ENCODE peak calls at places on chromosomes 6 and 20, in ten cellular contexts. C is Caki2, D is heart left ventricle, G is NCI-H1092 treated with DMSO at 0.1 percent for 48 hours, H is fibroblast of the aortic adventitia, O is Caco-2, M is left cardiac atrium, R is stomach, Y is T-helper 2 cell, T is M059J. K is an unnamed sample.

GRCh38 chr6:134752445-134752844 is 197.5 kb downstream of the ALDH8A1 start:
- DNase-seq in C (no peak), D (no peak), G (no peak), H (no peak), O (no peak), M (no peak), R (no peak), Y (no peak), T (no peak), K (no peak)

GRCh38 chr6:138540468-138540867 is 41.2 kb upstream of the NHSL1 start:
- DNase-seq in C (no peak), D (no peak), G (no peak), H (peak), O (no peak), M (no peak), R (no peak), Y (no peak), T (no peak), K (no peak)

GRCh38 chr20:20443509-20443908 is 75.6 kb downstream of the INSM1 start:
- DNase-seq in C (no peak), D (no peak), G (no peak), H (no peak), O (no peak), M (no peak), R (no peak), Y (no peak), T (no peak), K (no peak)

GRCh38 chr20:58800134-58800650 is 50.5 kb downstream of the GNAS-AS1 start:
- DNase-seq in C (no peak), D (no peak), G (no peak), H (no peak), O (no peak), M (no peak), R (no peak), Y (no peak), T (peak), K (no peak)

GRCh38 chr6:24990227-24990843 is 54.6 kb upstream of the RIPOR2 start:
- DNase-seq in C (peak), D (no peak), G (no peak), H (peak), O (no peak), M (no peak), R (no peak), Y (no peak), T (peak), K (no peak)

GRCh38 chr6:45376310-45377040 is 1.3 kb downstream of the SUPT3H start:
- DNase-seq in C (no peak), D (no peak), G (no peak), H (peak), O (no peak), M (no peak), R (no peak), Y (no peak), T (peak), K (no peak)

GRCh38 chr6:149846321-149846720 is 17.8 kb downstream of the LRP11 start:
- DNase-seq in C (peak), D (no peak), G (peak), H (peak), O (no peak), M (peak), R (peak), Y (no peak), T (peak), K (peak)

GRCh38 chr6:112163295-112164257 is 76.2 kb downstream of the FAM229B start:
- DNase-seq in C (no peak), D (peak), G (peak), H (peak), O (peak), M (peak), R (peak), Y (peak), T (peak), K (peak)

GRCh38 chr6:156060013-156060412 is 604.4 kb upstream of the NOX3 start:
- DNase-seq in C (no peak), D (no peak), G (no peak), H (no peak), O (no peak), M (no peak), R (no peak), Y (no peak), T (no peak), K (no peak)

GRCh38 chr20:35271073-35271882 is 6.6 kb downstream of the MMP24OS start:
- DNase-seq in C (peak), D (no peak), G (no peak), H (no peak), O (peak), M (no peak), R (no peak), Y (no peak), T (no peak), K (no peak)

GRCh38 chr6:148700713-148701392 is 46.0 kb upstream of the UST start:
- DNase-seq in C (no peak), D (no peak), G (peak), H (peak), O (no peak), M (no peak), R (no peak), Y (peak), T (peak), K (no peak)

GRCh38 chr6:163711615-163712568 is 297.4 kb downstream of the QKI start:
- DNase-seq in C (no peak), D (peak), G (peak), H (peak), O (no peak), M (peak), R (no peak), Y (peak), T (no peak), K (peak)

GRCh38 chr6:42726485-42727083 is 4.2 kb upstream of the PRPH2 start:
- DNase-seq in C (peak), D (peak), G (peak), H (peak), O (peak), M (peak), R (peak), Y (peak), T (peak), K (peak)

GRCh38 chr6:33557376-33557775 is 22.7 kb downstream of the BAK1 start:
- DNase-seq in C (no peak), D (no peak), G (no peak), H (no peak), O (no peak), M (no peak), R (no peak), Y (no peak), T (no peak), K (no peak)

GRCh38 chr6:148854086-148854485 is 107.3 kb downstream of the UST start:
- DNase-seq in C (no peak), D (no peak), G (no peak), H (peak), O (no peak), M (no peak), R (no peak), Y (no peak), T (no peak), K (no peak)

GRCh38 chr6:50720623-50721022 is 7.3 kb downstream of the TFAP2D start:
- DNase-seq in C (no peak), D (no peak), G (no peak), H (peak), O (no peak), M (no peak), R (no peak), Y (peak), T (peak), K (no peak)

GRCh38 chr6:37078814-37079213 is 73.4 kb downstream of the FGD2 start:
- DNase-seq in C (no peak), D (no peak), G (no peak), H (no peak), O (no peak), M (no peak), R (no peak), Y (no peak), T (no peak), K (no peak)

GRCh38 chr20:41006936-41007871 is 21.4 kb upstream of the TOP1 start:
- DNase-seq in C (no peak), D (no peak), G (no peak), H (no peak), O (no peak), M (no peak), R (no peak), Y (no peak), T (peak), K (no peak)

GRCh38 chr20:22523499-22524392 is 60.6 kb downstream of the FOXA2 start:
- DNase-seq in C (no peak), D (no peak), G (no peak), H (no peak), O (peak), M (no peak), R (peak), Y (no peak), T (no peak), K (no peak)

GRCh38 chr6:56637640-56638039 is 5.0 kb downstream of the DST start:
- DNase-seq in C (peak), D (no peak), G (peak), H (peak), O (no peak), M (no peak), R (no peak), Y (peak), T (peak), K (no peak)

GRCh38 chr6:43203718-43204095 is 21.7 kb downstream of the CUL9 start:
- DNase-seq in C (no peak), D (no peak), G (no peak), H (no peak), O (peak), M (no peak), R (no peak), Y (no peak), T (no peak), K (no peak)

GRCh38 chr6:144335315-144335861 is 50.3 kb downstream of the UTRN start:
- DNase-seq in C (no peak), D (no peak), G (no peak), H (no peak), O (no peak), M (no peak), R (no peak), Y (no peak), T (no peak), K (no peak)

GRCh38 chr20:48703107-48703506 is 124.7 kb downstream of the PREX1 start:
- DNase-seq in C (no peak), D (peak), G (peak), H (no peak), O (no peak), M (peak), R (peak), Y (no peak), T (no peak), K (no peak)

GRCh38 chr20:53643031-53643832 is 49.6 kb upstream of the ZNF217 start:
- DNase-seq in C (peak), D (peak), G (no peak), H (peak), O (peak), M (no peak), R (peak), Y (peak), T (peak), K (peak)

GRCh38 chr6:149890629-149891045 is 7.3 kb downstream of the RAET1E start:
- DNase-seq in C (no peak), D (no peak), G (no peak), H (no peak), O (no peak), M (no peak), R (no peak), Y (no peak), T (no peak), K (no peak)

GRCh38 chr6:126335210-126335609 is 4.7 kb upstream of the CENPW start:
- DNase-seq in C (no peak), D (no peak), G (no peak), H (no peak), O (no peak), M (no peak), R (no peak), Y (no peak), T (no peak), K (no peak)

GRCh38 chr20:21372016-21372415 is 25.3 kb downstream of the NKX2-4 start:
- DNase-seq in C (no peak), D (no peak), G (no peak), H (no peak), O (no peak), M (no peak), R (no peak), Y (no peak), T (no peak), K (no peak)

GRCh38 chr20:24566656-24567055 is 97.2 kb downstream of the SYNDIG1 start:
- DNase-seq in C (no peak), D (no peak), G (no peak), H (no peak), O (no peak), M (no peak), R (no peak), Y (no peak), T (no peak), K (no peak)

GRCh38 chr6:146857960-146858308 is 259.2 kb downstream of the ADGB start:
- DNase-seq in C (no peak), D (no peak), G (peak), H (no peak), O (no peak), M (no peak), R (no peak), Y (no peak), T (no peak), K (no peak)

GRCh38 chr6:31572041-31572911 is at the start of gene LTA:
- DNase-seq in C (no peak), D (no peak), G (no peak), H (no peak), O (no peak), M (no peak), R (no peak), Y (peak), T (no peak), K (no peak)

GRCh38 chr6:26088344-26088743 is 1.1 kb downstream of the HFE start:
- DNase-seq in C (no peak), D (peak), G (no peak), H (peak), O (no peak), M (no peak), R (no peak), Y (no peak), T (no peak), K (no peak)

GRCh38 chr6:40848038-40848437 is 191.0 kb downstream of the UNC5CL start:
- DNase-seq in C (no peak), D (no peak), G (no peak), H (peak), O (no peak), M (no peak), R (no peak), Y (no peak), T (peak), K (no peak)

GRCh38 chr20:47054945-47055344 is 160.3 kb downstream of the EYA2 start:
- DNase-seq in C (no peak), D (no peak), G (no peak), H (no peak), O (peak), M (no peak), R (no peak), Y (no peak), T (no peak), K (no peak)

GRCh38 chr20:63586797-63587196 is 12.8 kb upstream of the HELZ2 start:
- DNase-seq in C (no peak), D (peak), G (no peak), H (no peak), O (no peak), M (no peak), R (no peak), Y (no peak), T (no peak), K (no peak)

GRCh38 chr6:12324096-12324495 is 33.9 kb downstream of the EDN1 start:
- DNase-seq in C (peak), D (no peak), G (no peak), H (peak), O (peak), M (no peak), R (peak), Y (no peak), T (peak), K (no peak)

GRCh38 chr6:134984821-134985220 is 34.9 kb upstream of the ALDH8A1 start:
- DNase-seq in C (no peak), D (no peak), G (no peak), H (peak), O (no peak), M (no peak), R (no peak), Y (no peak), T (peak), K (no peak)

GRCh38 chr6:57432162-57432561 is 114.7 kb downstream of the PRIM2 start:
- DNase-seq in C (no peak), D (no peak), G (no peak), H (peak), O (no peak), M (no peak), R (no peak), Y (no peak), T (peak), K (no peak)

GRCh38 chr6:128516514-128516898 is 3.9 kb downstream of the PTPRK start:
- DNase-seq in C (peak), D (no peak), G (peak), H (no peak), O (no peak), M (no peak), R (no peak), Y (peak), T (peak), K (no peak)

K was measured in lower lobe of right lung.